ENCODE peak calls at places on chromosomes 2 and 18, in five cellular contexts. B is NCI-H2171 treated with DMSO at 0.1 percent for 48 hours; L is activated CD8-positive, alpha-beta memory T cell treated with anti-CD3 and anti-CD28 coated beads for 48 hours; V is activated CD4-positive, alpha-beta T cell treated with anti-CD3 and anti-CD28 coated beads, Interleukin-2, amount 50 U/mL, for 48 hours; S is activated naive CD4-positive, alpha-beta T cell. T is an unnamed sample.

GRCh38 chr18:6708880-6709279 is 20.6 kb upstream of the ARHGAP28 start:
- DNase-seq in B (no peak), L (no peak), V (no peak), S (no peak), T (no peak)

GRCh38 chr2:173202570-173202969 is 126.9 kb downstream of the MAP3K20 start:
- DNase-seq in B (no peak), L (no peak), V (no peak), S (no peak), T (no peak)

GRCh38 chr18:42649636-42650035 is 465.8 kb downstream of the RIT2 start:
- DNase-seq in B (no peak), L (no peak), V (no peak), S (no peak), T (no peak)

GRCh38 chr2:9771481-9772017 is 71.7 kb upstream of the TAF1B start:
- DNase-seq in B (peak), L (no peak), V (no peak), S (no peak), T (no peak)

GRCh38 chr2:112644155-112644932 is 1.4 kb upstream of the SLC20A1 start:
- DNase-seq in B (no peak), L (no peak), V (no peak), S (no peak), T (no peak)

GRCh38 chr2:75960134-75961009 is 249.7 kb upstream of the GCFC2 start:
- DNase-seq in B (no peak), L (no peak), V (no peak), S (no peak), T (no peak)

GRCh38 chr18:68354176-68354575 is 360.7 kb downstream of the TMX3 start:
- DNase-seq in B (no peak), L (no peak), V (no peak), S (no peak), T (no peak)

GRCh38 chr2:47046271-47046670 is 108.8 kb downstream of the STPG4 start:
- DNase-seq in B (no peak), L (no peak), V (no peak), S (no peak), T (no peak)

GRCh38 chr18:41617592-41617991 is 337.4 kb upstream of the PIK3C3 start:
- DNase-seq in B (no peak), L (no peak), V (no peak), S (no peak), T (no peak)

GRCh38 chr2:234463626-234464290 is 33.1 kb downstream of the ARL4C start:
- DNase-seq in B (no peak), L (peak), V (peak), S (peak), T (no peak)

GRCh38 chr2:176092270-176093144 is at the start of gene HOXD13:
- DNase-seq in B (peak), L (no peak), V (no peak), S (no peak), T (no peak)

GRCh38 chr2:227237786-227238185 is 73.4 kb downstream of the COL4A3 start:
- DNase-seq in B (no peak), L (no peak), V (no peak), S (no peak), T (no peak)

GRCh38 chr2:72919414-72920316 is 2.3 kb downstream of the EMX1 start:
- DNase-seq in B (no peak), L (no peak), V (no peak), S (no peak), T (no peak)

GRCh38 chr18:23259701-23260661 is 124.7 kb downstream of the CABLES1 start:
- DNase-seq in B (peak), L (no peak), V (no peak), S (peak), T (no peak)

GRCh38 chr18:26090130-26091046 is at the start of gene SS18:
- DNase-seq in B (peak), L (peak), V (peak), S (peak), T (peak)

GRCh38 chr2:236572482-236572881 is 2.9 kb downstream of the ACKR3 start:
- DNase-seq in B (no peak), L (no peak), V (no peak), S (no peak), T (no peak)

GRCh38 chr2:138602166-138602460 is 100.5 kb downstream of the SPOPL start:
- DNase-seq in B (peak), L (no peak), V (no peak), S (no peak), T (no peak)

GRCh38 chr2:8549942-8550341 is 131.9 kb upstream of the ID2 start:
- DNase-seq in B (no peak), L (no peak), V (no peak), S (no peak), T (no peak)

GRCh38 chr18:54086863-54087262 is 137.6 kb downstream of the MBD2 start:
- DNase-seq in B (no peak), L (no peak), V (no peak), S (no peak), T (no peak)

GRCh38 chr2:95025406-95026319 is at the start of gene MAL:
- DNase-seq in B (peak), L (no peak), V (peak), S (peak), T (no peak)

GRCh38 chr18:12574494-12575185 is 83.3 kb downstream of the SPIRE1 start:
- DNase-seq in B (no peak), L (no peak), V (no peak), S (no peak), T (no peak)

GRCh38 chr18:78984941-78985784 is 5.5 kb downstream of the SALL3 start:
- DNase-seq in B (no peak), L (no peak), V (no peak), S (no peak), T (no peak)

GRCh38 chr2:44941551-44942234 is at the start of gene SIX3:
- DNase-seq in B (peak), L (no peak), V (peak), S (no peak), T (no peak)

GRCh38 chr2:232697059-232697806 is at the start of gene GIGYF2:
- DNase-seq in B (peak), L (peak), V (peak), S (peak), T (peak)

GRCh38 chr2:15970701-15971100 is 30.4 kb downstream of the MYCN start:
- DNase-seq in B (no peak), L (no peak), V (no peak), S (no peak), T (no peak)

GRCh38 chr2:48445091-48445725 is 84.7 kb upstream of the STON1 start:
- DNase-seq in B (no peak), L (no peak), V (no peak), S (no peak), T (no peak)

GRCh38 chr2:238912228-238912915 is 64.5 kb downstream of the TWIST2 start:
- DNase-seq in B (no peak), L (no peak), V (no peak), S (no peak), T (no peak)

GRCh38 chr2:1662606-1663180 is 81.6 kb downstream of the PXDN start:
- DNase-seq in B (no peak), L (no peak), V (no peak), S (no peak), T (no peak)

GRCh38 chr2:162838141-162838500 is 446 bp downstream of the KCNH7 start:
- DNase-seq in B (peak), L (no peak), V (no peak), S (no peak), T (no peak)

T was measured in esophagus squamous epithelium.